ENCODE peak calls at places on chromosomes 16 and 17, in four cellular contexts. I is spleen, W is HCT116, D is GM12891. T is an unnamed sample.

GRCh38 chr17:79461041-79461440 is 149.8 kb downstream of the RBFOX3 start:
- DNase-seq in I (no peak), W (no peak), D (no peak), T (no peak)

GRCh38 chr16:15572329-15573001 is 70.5 kb downstream of the MARF1 start:
- DNase-seq in I (no peak), W (no peak), D (no peak), T (no peak)

GRCh38 chr17:67477687-67478086 is 100.6 kb downstream of the PITPNC1 start:
- DNase-seq in I (no peak), W (peak; percentile 43), D (no peak), T (no peak)

GRCh38 chr16:67415872-67416793 is at the start of gene ZDHHC1:
- DNase-seq in I (peak; percentile 92), W (no peak), D (peak; percentile 92), T (peak; percentile 76)

GRCh38 chr16:30032083-30032819 is 1.2 kb upstream of the TLCD3B start:
- DNase-seq in I (no peak), W (peak; percentile 58), D (no peak), T (peak; percentile 48)

GRCh38 chr17:28381141-28381825 is 9.8 kb downstream of the SARM1 start:
- DNase-seq in I (no peak), W (no peak), D (no peak), T (peak; percentile 44)

GRCh38 chr17:80303824-80304223 is 43.2 kb downstream of the RNF213 start:
- DNase-seq in I (no peak), W (no peak), D (no peak), T (no peak)

GRCh38 chr16:56907401-56907800 is 24.5 kb upstream of the HERPUD1 start:
- DNase-seq in I (no peak), W (no peak), D (no peak), T (no peak)

GRCh38 chr17:1588781-1589585 is 26.4 kb upstream of the PITPNA start:
- DNase-seq in I (no peak), W (no peak), D (no peak), T (no peak)

GRCh38 chr17:41061969-41062368 is 2.1 kb upstream of the KRTAP2-3 start:
- DNase-seq in I (no peak), W (no peak), D (no peak), T (no peak)

GRCh38 chr17:16919663-16920627 is 52.0 kb downstream of the TNFRSF13B start:
- DNase-seq in I (peak; percentile 40), W (no peak), D (no peak), T (peak; percentile 14)

GRCh38 chr16:72927199-72928088 is 120.5 kb downstream of the ZFHX3 start:
- DNase-seq in I (peak; percentile 71), W (no peak), D (no peak), T (no peak)

GRCh38 chr17:58377005-58377660 is 25.1 kb upstream of the SUPT4H1 start:
- DNase-seq in I (no peak), W (peak; percentile 49), D (no peak), T (peak; percentile 63)

GRCh38 chr16:82031116-82032084 is 3.7 kb upstream of the HSD17B2 start:
- DNase-seq in I (no peak), W (peak; percentile 62), D (no peak), T (no peak)

GRCh38 chr17:36221187-36221586 is 10.3 kb downstream of the CCL4L2 start:
- DNase-seq in I (no peak), W (no peak), D (no peak), T (no peak)

GRCh38 chr17:40477796-40478195 is 23.6 kb downstream of the TNS4 start:
- DNase-seq in I (no peak), W (no peak), D (no peak), T (no peak)

GRCh38 chr16:84165746-84166145 is 20.6 kb downstream of the DNAAF1 start:
- DNase-seq in I (peak; percentile 6), W (no peak), D (no peak), T (no peak)

GRCh38 chr17:39627717-39628516 is 1.2 kb downstream of the PPP1R1B start:
- DNase-seq in I (no peak), W (no peak), D (no peak), T (no peak)

GRCh38 chr17:1905190-1905919 is 75.5 kb downstream of the RPA1 start:
- DNase-seq in I (no peak), W (no peak), D (no peak), T (no peak)

GRCh38 chr16:72021043-72021442 is 12.5 kb downstream of the DHODH start:
- DNase-seq in I (peak; percentile 71), W (no peak), D (no peak), T (no peak)

GRCh38 chr17:29837531-29837930 is 92.5 kb downstream of the SSH2 start:
- DNase-seq in I (no peak), W (no peak), D (no peak), T (peak; percentile 74)

GRCh38 chr17:48505788-48506187 is 25.0 kb downstream of the HOXB1 start:
- DNase-seq in I (no peak), W (peak; percentile 61), D (no peak), T (no peak)

GRCh38 chr16:14337303-14338191 is 266.4 kb downstream of the MRTFB start:
- DNase-seq in I (no peak), W (no peak), D (no peak), T (no peak)

GRCh38 chr17:80177986-80178590 is 8.3 kb downstream of the CARD14 start:
- DNase-seq in I (no peak), W (no peak), D (no peak), T (no peak)

GRCh38 chr17:81959362-81960129 is 1.4 kb downstream of the NOTUM start:
- DNase-seq in I (peak; percentile 95), W (no peak), D (peak; percentile 79), T (peak; percentile 84)

DNA sequence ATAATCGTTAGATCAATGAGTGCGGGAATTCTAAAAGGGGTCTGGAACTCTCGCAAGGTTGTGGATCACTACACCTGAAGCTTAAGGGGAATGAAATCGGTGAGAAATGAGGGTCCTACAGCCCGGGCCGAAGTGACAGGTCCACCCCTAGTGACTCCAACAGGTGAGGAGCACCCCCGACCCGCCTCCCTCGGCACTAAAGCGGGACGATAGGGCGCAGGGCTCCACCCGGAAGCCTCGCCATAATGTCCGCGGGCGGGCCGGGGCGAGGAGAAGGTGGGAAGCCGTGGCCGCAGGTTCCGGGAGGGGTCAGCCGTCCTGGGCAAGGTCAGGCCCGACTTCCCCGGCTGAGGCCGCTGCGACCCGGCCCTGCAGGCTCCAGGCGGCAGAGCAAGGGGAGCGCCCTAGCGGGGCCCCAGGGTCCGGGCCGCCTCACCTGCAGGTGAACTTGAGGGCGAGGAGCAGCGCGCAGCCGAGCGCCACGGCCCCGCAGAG is 569 bp downstream of the TXNDC11 start:
- DNase-seq in I (peak; percentile 93), W (no peak), D (peak; percentile 38), T (peak; percentile 58)
- TF ChIP-seq POLR2AphosphoS5 in I (no peak), W (no peak), D (no peak), T (no peak)

GRCh38 chr16:603221-603620 is 13.4 kb downstream of the RAB40C start:
- DNase-seq in I (no peak), W (no peak), D (no peak), T (no peak)
- TF ChIP-seq POLR2A in I (no peak), W (no peak), D (no peak), T (no peak)

GRCh38 chr16:31143889-31144148 is 6.0 kb downstream of the PRSS36 start:
- DNase-seq in I (no peak), W (no peak), D (no peak), T (no peak)

GRCh38 chr16:31143036-31143888 is 6.6 kb downstream of the PRSS36 start:
- DNase-seq in I (peak; percentile 83), W (no peak), D (no peak), T (no peak)

GRCh38 chr16:31145398-31145990 is 4.4 kb downstream of the PRSS36 start:
- DNase-seq in I (no peak), W (no peak), D (no peak), T (no peak)

GRCh38 chr16:31141489-31142108 is 6.1 kb upstream of the PRSS8 start:
- DNase-seq in I (peak; percentile 87), W (no peak), D (no peak), T (no peak)

DNA sequence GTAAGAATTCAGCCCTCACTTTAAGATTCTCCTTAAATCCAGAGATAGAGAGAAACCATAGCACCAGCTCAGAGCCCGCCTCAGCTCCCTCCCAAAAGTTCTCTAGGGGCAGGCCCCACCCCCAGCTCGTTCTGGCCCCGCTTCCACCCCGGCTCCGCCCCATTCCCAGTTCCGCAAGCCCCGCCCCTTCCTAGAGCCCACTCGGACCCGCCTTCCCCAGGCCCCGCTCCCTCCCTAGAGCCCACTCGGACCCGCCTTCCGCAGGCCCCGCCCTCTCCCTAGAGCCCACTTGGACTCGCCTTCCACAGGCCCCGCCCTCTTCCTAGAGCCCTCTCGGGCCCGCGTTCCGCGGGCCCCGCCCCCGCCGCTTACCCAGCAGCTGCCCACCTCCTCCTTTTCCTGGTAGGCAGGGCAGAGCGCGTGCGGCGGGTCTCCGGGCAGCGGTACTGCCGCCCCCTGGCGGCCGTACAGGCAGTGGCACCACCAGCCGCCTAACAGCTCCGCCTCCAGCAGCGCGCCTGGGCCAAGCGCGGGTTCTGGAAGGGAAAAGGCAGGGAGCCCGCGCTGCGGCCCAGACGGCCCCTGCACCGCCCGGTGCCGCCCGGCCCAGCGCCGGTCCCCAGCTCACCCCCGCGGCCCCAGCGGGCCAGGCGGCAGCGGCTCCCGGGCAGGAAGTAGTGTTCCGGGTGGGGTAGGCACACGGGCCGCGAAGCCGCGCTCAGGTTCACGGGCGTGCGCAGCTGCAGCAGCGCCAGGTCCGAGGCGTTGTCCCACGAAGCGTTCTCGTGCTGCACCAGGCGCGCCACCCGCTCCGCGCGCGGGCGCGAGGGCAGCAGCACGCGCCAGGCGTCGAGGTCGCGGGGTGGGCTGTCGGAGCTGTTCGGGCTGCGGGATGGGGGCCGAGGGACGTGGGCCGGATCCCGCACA is 6.8 kb upstream of the PRSS8 start:
- DNase-seq in I (peak; percentile 100), W (peak; percentile 96), D (peak; percentile 99), T (peak; percentile 99)
- TF ChIP-seq POLR2AphosphoS5 in I (peak; percentile 86), W (peak; percentile 7), D (no peak), T (peak; percentile 84)

DNA sequence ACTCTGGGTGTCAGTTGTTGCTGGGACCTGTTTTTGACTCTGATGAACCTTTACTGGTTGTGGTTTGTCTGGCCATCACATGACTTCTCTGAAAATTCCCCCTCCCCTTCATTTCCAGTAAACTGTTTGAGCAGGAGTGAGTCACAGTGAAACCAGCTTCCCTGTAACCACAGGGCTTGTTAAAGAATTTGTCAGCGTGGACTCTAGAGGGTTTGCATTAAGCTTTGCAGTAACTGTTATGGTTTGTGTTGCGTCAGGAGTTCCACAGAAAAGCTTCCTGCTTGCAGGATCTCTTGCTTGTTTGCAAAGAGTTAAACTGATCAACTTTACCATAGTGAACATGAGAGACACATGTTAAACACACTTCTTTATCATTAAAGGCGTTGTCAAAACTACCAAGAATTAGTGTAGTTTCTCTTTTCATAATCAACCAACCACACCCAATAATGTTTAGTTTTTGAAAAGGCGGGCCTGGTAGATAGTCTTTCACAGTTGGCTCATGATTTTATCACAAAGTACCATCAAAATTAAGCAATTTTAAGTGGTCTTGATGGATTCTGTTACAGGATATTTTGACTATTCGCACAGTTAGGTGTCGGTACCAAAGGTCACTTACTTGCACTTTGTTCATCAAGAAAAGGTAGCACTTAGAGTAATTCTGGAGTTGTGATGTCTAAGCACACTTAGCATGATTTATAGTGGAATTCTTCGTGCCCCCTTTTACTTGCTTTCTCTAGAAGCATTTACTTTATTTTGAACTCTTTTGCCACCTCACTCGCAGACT is 79.3 kb downstream of the VMP1 start:
- DNase-seq in I (no peak), W (peak; percentile 100), D (peak; percentile 27), T (peak; percentile 61)
- TF ChIP-seq POLR2A in I (peak; percentile 21), W (no peak), D (no peak), T (no peak)

GRCh38 chr16:59385953-59386352 is 651.8 kb upstream of the GOT2 start:
- DNase-seq in I (no peak), W (no peak), D (no peak), T (no peak)
- TF ChIP-seq POLR2AphosphoS5 in I (no peak), W (no peak), D (no peak), T (no peak)